ENCODE peak calls at places on chromosomes 2 and 18, in ten cellular contexts. L, A, W, J, Z, T, C, X, D and P are unnamed samples.

GRCh38 chr2:134491796-134492441 is 226.9 kb downstream of the TMEM163 start:
- DNase-seq in D (no peak), Z (no peak), X (no peak), L (no peak), W (no peak), T (no peak), A (no peak), C (no peak), J (no peak), P (no peak)

GRCh38 chr2:240456607-240457222 is 21.3 kb downstream of the GPC1 start:
- DNase-seq in Z (no peak), A (no peak), D (no peak), J (no peak), L (no peak), X (no peak), C (no peak), T (no peak), W (no peak), P (no peak)

GRCh38 chr2:178731300-178731699 is 75.9 kb downstream of the TTN start:
- DNase-seq in W (no peak), C (no peak), T (no peak), X (no peak), J (no peak), Z (no peak), L (no peak), A (no peak), D (no peak), P (no peak)

GRCh38 chr2:20149703-20150030 is 75.3 kb downstream of the SDC1 start:
- DNase-seq in Z (no peak), D (no peak), X (no peak), J (no peak), C (no peak), A (no peak), L (no peak), W (no peak), T (no peak), P (no peak)

GRCh38 chr2:157440404-157441071 is 3.4 kb downstream of the CYTIP start:
- DNase-seq in Z (no peak), X (no peak), T (no peak), W (no peak), L (no peak), C (no peak), A (no peak), D (no peak), J (no peak), P (no peak)

GRCh38 chr2:209029249-209029648 is 394.6 kb upstream of the MAP2 start:
- DNase-seq in T (no peak), W (no peak), D (no peak), C (no peak), A (no peak), L (no peak), Z (no peak), J (no peak), X (no peak), P (no peak)

GRCh38 chr2:188598551-188598950 is 306.9 kb downstream of the GULP1 start:
- DNase-seq in X (peak), Z (no peak), C (peak), W (peak), J (no peak), D (no peak), L (no peak), A (no peak), T (no peak), P (no peak)

GRCh38 chr2:134087371-134087921 is 166.4 kb upstream of the MGAT5 start:
- DNase-seq in T (no peak), W (no peak), Z (no peak), X (no peak), D (no peak), J (no peak), A (no peak), C (no peak), L (no peak), P (no peak)

GRCh38 chr2:144481666-144482065 is 38.3 kb downstream of the ZEB2 start:
- DNase-seq in X (peak), L (no peak), C (no peak), A (no peak), T (no peak), J (no peak), D (no peak), W (no peak), Z (no peak), P (no peak)

GRCh38 chr2:237746302-237747080 is 52.1 kb upstream of the RBM44 start:
- DNase-seq in A (no peak), T (no peak), D (no peak), X (no peak), J (no peak), W (no peak), C (no peak), L (no peak), Z (no peak), P (no peak)

GRCh38 chr2:238169708-238170251 is 11.0 kb downstream of the ERFE start:
- DNase-seq in L (no peak), W (peak), D (no peak), T (no peak), A (no peak), Z (peak), C (peak), X (peak), J (no peak), P (peak)

GRCh38 chr2:158391876-158392275 is 64.7 kb downstream of the CCDC148 start:
- DNase-seq in T (no peak), L (no peak), J (no peak), A (no peak), Z (no peak), C (peak), W (peak), X (peak), D (peak), P (peak)

GRCh38 chr2:228407821-228408220 is 226.3 kb upstream of the SPHKAP start:
- DNase-seq in C (no peak), X (no peak), J (no peak), T (no peak), Z (no peak), D (no peak), W (no peak), L (no peak), A (no peak), P (no peak)

GRCh38 chr2:134683561-134684112 is 35.2 kb downstream of the TMEM163 start:
- DNase-seq in W (peak), T (peak), A (no peak), J (no peak), Z (no peak), D (peak), L (no peak), C (peak), X (no peak), P (peak)

GRCh38 chr2:62116983-62117382 is 78.9 kb upstream of the B3GNT2 start:
- DNase-seq in J (no peak), Z (no peak), A (no peak), D (no peak), C (no peak), X (no peak), T (no peak), L (no peak), W (no peak), P (no peak)

GRCh38 chr2:22855761-22856184 is 529.2 kb upstream of the KLHL29 start:
- DNase-seq in A (no peak), J (no peak), W (no peak), D (no peak), T (no peak), Z (no peak), L (peak), C (no peak), X (no peak), P (no peak)

DNA sequence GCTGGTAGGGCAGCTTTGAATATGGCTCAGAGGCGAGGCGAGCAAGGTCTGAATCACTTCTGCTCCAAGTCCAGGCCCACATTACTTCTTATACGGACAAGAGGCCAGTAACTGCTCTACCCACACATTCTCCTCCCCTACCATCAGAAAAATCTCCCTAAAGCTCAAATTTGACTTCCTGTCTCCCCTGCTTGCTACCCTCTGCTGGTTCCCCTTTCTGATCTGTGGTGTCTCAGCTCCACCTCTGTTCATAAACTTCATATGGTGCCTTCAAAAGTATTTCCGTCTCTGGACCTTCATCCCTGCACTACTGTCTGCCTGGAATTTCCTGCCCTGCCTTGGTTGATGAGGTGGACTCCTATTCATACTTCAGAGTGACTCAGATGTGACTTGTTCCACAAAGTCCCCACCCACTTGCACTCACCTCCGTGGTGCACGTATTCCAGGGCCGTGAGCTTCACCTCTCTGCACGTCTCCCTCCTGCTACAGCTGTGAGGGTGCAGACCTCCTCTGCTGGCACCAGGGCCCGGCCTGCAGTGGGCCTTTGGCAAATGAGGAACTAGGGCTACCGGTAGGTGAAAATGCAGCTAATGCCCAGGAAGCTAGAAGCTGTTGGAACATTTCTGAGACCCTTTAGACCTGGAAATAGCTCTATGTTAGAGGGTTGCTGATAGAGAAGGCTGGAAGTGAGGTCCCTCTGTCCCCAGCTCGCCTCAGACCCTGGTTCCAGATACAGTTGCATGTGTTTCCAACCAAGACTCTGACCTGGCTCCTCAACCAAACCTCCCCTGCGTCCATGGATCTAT is 24.6 kb upstream of the KCMF1 start:
- DNase-seq in C (peak), W (peak), A (peak), X (peak), T (peak), Z (no peak), L (no peak), J (no peak), D (peak), P (peak)
- H3K4me3 ChIP-seq in C (no peak), W (no peak), A (peak), X (no peak), T (peak), Z (no peak), L (no peak), J (no peak), D (peak), P (no peak)

DNA sequence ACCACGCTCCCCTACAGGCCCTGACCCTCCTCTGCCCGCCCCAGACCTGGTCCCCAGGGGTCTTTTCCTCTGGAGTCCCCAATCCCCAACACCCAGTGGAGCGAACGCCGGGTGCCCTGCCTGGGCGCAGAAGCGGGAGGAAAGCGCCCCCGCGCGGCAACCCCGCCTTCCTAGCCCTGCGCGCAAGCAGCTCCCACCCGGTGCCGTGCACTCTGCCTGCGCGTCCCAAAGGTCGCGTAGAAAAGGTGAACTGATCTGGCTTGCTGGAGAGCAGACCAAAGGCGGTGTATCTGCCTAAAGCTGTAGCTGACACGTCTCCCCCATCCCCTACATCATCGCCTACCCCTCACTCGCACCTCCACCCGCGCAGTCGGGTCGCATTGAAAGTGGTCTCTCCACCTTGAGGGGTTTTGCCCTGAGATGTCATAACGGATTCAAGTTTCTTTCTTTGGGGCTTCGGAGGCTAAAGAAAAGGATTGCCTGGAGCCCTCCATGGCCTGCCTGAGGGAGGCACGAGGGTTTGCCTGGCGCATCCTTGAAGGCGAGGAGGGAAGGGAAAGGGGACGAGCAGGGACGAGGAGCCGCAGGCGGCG is 5.7 kb downstream of the GAD1 start:
- DNase-seq in J (peak), D (no peak), Z (no peak), X (no peak), T (no peak), L (no peak), C (no peak), W (no peak), A (no peak), P (no peak)
- H3K4me3 ChIP-seq in J (peak), D (no peak), Z (no peak), X (no peak), T (no peak), L (peak), C (no peak), W (no peak), A (peak), P (no peak)

DNA sequence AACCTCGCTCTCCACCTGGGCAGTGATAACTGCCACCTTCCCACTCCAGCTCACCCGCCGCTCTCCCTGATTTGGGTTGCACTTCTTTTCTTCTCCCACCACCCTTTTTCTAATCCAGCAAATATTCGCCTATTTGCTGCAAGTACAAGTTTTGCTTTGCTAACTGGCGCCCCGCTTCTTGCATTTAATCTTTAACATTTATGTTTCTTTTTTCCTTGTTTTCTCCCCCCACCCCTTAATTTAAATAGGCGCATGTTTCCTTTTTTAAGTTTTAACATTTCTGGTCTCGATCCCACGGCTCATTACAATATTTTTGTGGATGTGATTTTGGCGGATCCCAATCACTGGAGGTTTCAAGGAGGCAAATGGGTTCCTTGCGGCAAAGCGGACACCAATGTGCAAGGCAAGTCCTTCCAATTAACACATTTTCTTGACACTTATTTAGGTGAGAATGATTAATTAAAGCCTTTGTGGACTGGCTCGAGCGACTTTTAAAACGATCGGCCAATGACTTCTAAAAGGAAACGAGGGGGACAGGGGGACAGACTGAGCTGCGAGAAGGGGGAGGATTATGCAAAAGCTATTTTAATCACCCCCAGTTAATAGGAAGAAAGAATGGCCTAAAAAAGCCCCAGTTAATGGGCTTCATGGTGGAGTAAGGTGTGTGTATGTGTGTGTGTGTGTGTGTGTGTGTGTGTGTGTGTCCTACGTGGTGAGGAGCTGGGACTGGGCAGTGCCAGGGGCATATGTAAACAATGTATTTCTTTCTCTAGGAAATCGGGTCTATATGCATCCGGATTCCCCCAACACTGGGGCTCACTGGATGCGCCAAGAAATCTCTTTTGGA is 1.6 kb downstream of the TBR1 start:
- DNase-seq in X (no peak), C (no peak), D (no peak), W (no peak), Z (no peak), J (peak), A (no peak), L (no peak), T (no peak), P (no peak)
- H3K4me3 ChIP-seq in X (no peak), C (no peak), D (no peak), W (no peak), Z (no peak), J (no peak), A (no peak), L (peak), T (no peak), P (no peak)

DNA sequence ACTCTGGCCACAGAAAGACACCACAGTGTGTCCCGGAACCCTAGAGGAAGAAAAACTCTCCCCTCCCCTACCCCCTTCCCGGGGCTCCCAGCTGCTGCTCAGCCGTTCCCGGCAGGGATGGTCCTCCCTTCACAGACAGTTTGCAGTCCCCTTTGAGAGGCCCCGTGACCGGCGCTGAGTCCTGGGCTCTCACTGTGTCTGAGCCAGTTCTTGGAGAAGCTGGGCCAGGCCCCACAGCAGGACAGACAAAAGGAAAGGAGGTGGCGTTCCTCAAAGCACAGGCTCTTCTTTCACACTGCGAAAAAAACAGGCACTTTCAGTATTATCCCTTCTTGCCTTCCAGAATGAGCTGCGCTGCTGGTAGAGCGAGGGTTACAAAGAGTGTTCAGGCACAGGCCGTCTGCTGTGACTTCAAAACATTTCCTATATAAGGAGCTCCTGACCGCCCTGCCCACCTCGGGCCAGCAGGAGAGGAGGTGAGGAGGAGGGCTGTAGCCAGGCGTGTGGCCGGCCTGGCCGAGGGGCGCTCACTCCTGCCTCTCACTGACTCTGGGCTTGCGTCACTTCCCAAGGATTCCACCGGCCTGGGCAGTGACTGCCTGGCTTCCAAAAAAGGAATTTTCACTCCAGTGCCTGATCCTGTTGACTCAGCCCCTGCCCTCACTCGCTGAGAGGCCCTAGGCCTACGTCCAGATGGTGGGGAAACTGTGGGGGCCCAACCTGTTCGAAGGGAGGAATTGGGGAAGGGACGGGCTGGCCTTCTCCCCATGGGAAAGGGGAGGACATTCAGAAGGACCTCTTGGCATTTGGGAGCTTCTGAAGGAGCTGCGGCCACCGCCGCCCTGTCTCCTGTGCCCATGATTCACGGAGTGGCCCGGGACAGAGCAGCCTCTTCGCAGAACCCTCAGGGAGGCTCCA is 24.9 kb downstream of the CIDEA start:
- DNase-seq in Z (peak), D (no peak), C (peak), W (peak), L (peak), A (no peak), T (no peak), J (peak), X (peak), P (peak)
- H3K4me3 ChIP-seq in Z (peak), D (no peak), C (peak), W (peak), L (peak), A (no peak), T (no peak), J (no peak), X (peak), P (peak)

DNA sequence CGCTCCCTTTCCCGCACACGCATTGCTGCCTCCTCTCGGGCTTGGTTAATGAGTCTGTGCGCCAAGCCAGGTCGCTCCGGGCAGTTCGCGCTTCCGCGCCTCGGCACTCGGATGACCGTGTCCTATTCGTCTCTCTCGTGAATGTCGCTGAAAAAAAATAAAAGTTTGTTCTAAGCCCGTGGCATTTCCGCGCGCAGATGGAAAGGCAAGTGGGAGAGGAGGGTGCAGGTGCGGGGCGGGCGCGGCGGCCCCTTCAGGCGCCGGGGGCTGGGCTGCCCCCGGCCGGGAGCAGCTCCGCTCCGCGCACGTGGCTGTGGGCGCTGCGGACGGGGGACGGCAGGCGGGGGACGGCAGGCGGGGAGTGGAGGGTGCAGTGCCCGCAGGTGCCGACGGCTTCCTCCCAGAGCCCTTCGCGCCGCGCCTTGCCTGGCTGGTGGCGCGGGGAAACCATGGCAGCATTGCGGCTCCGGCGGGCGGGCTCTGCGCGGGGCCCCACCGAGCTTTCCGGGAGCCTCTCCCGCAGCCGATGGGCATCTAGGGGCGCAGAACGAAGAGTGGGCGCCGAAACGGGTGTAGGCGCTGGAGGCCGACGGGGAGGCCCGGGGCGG is 159.6 kb upstream of the SIX2 start:
- DNase-seq in W (peak), A (no peak), L (no peak), C (peak), X (no peak), T (peak), Z (no peak), D (no peak), J (peak), P (peak)
- H3K4me3 ChIP-seq in W (peak), A (no peak), L (peak), C (peak), X (peak), T (peak), Z (peak), D (peak), J (peak), P (peak)

DNA sequence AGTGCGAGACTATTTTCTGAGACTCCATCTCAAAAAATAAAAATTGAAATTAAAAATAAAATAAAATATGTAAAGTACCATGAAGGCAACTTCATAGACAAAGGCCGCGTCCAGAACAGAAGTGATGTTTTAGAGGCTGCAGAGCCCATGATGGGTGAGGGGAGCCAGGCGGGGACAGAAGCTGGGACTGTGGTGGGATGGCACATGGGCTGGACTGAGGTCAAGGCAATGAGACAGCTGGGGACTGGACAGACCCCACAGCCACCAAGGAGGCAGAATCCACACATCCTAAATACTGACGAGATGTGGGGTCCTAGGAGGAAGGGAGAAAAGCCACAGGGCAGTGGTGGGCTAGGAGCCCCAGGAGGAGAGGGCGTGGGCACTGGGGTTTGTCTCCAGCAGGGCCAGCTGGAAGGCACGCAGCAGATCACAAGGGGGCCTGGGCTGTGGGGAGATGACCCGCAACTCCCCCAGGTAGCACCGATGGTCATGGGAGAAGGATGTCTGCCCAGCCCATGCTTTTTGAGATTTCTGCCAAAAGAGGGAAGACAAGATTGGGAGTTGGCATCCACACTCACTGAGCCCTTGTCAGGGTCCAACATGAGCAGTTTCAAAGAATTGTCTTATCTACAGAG is 74.3 kb downstream of the KCNF1 start:
- DNase-seq in X (no peak), J (no peak), W (no peak), A (no peak), T (no peak), C (no peak), D (no peak), Z (no peak), L (no peak), P (no peak)
- H3K4me3 ChIP-seq in X (no peak), J (no peak), W (no peak), A (no peak), T (no peak), C (no peak), D (no peak), Z (no peak), L (no peak), P (no peak)

GRCh38 chr2:177616731-177617130 is 224.2 kb downstream of the AGPS start:
- DNase-seq in D (no peak), J (no peak), Z (no peak), X (no peak), L (no peak), C (no peak), W (no peak), T (no peak), A (no peak), P (no peak)
- H3K4me3 ChIP-seq in D (no peak), J (no peak), Z (no peak), X (no peak), L (no peak), C (no peak), W (no peak), T (no peak), A (no peak), P (no peak)

GRCh38 chr2:219509780-219510511 is 4.3 kb upstream of the ASIC4 start:
- DNase-seq in Z (no peak), J (no peak), X (peak), T (no peak), D (peak), A (peak), W (peak), L (peak), C (peak), P (peak)
- H3K4me3 ChIP-seq in Z (peak), J (peak), X (peak), T (no peak), D (no peak), A (no peak), W (no peak), L (peak), C (peak), P (peak)